ENCODE peak calls at places on chromosomes 16 and 17, in nine cellular contexts. O, T, K, W, R, A, B, M and Z are unnamed samples.
A peak's percentile ranks its signal among the peaks of the same experiment; 100 is the strongest.

GRCh38 chr17:46742539-46743270 is 75.8 kb downstream of the WNT3 start:
- DNase-seq in O (peak; percentile 78), T (peak; percentile 52), K (no peak), W (no peak), R (peak; percentile 57), A (no peak), B (peak; percentile 83), M (peak; percentile 82), Z (no peak)

GRCh38 chr17:40695874-40696472 is 7.6 kb downstream of the KRT24 start:
- DNase-seq in O (no peak), T (no peak), K (no peak), W (no peak), R (no peak), A (no peak), B (no peak), M (no peak), Z (no peak)

GRCh38 chr16:86495357-86495701 is 15.0 kb upstream of the FOXF1 start:
- DNase-seq in O (no peak), T (no peak), K (no peak), W (no peak), R (no peak), A (no peak), B (no peak), M (no peak), Z (no peak)

GRCh38 chr17:82386256-82386831 is 14.8 kb downstream of the UTS2R start:
- DNase-seq in O (no peak), T (no peak), K (no peak), W (no peak), R (no peak), A (no peak), B (no peak), M (no peak), Z (no peak)

GRCh38 chr16:88469615-88470395 is 16.7 kb downstream of the ZFPM1 start:
- DNase-seq in O (no peak), T (no peak), K (no peak), W (no peak), R (no peak), A (no peak), B (no peak), M (no peak), Z (no peak)

GRCh38 chr17:73401911-73402310 is 90.1 kb upstream of the CDC42EP4 start:
- DNase-seq in O (peak; percentile 86), T (no peak), K (no peak), W (peak; percentile 51), R (no peak), A (peak; percentile 28), B (peak; percentile 62), M (no peak), Z (no peak)

GRCh38 chr17:59427425-59427921 is 96.0 kb downstream of the YPEL2 start:
- DNase-seq in O (peak; percentile 71), T (no peak), K (no peak), W (no peak), R (no peak), A (no peak), B (peak; percentile 68), M (peak; percentile 90), Z (no peak)

GRCh38 chr17:50692448-50693040 is 15.2 kb downstream of the ANKRD40 start:
- DNase-seq in O (no peak), T (no peak), K (no peak), W (no peak), R (no peak), A (no peak), B (no peak), M (no peak), Z (no peak)

GRCh38 chr17:18008496-18009268 is 30.3 kb downstream of the ATPAF2 start:
- DNase-seq in O (peak; percentile 38), T (no peak), K (no peak), W (no peak), R (no peak), A (no peak), B (no peak), M (peak; percentile 82), Z (no peak)

GRCh38 chr17:49861150-49861884 is 13.4 kb upstream of the TAC4 start:
- DNase-seq in O (peak; percentile 19), T (no peak), K (peak; percentile 14), W (peak; percentile 48), R (no peak), A (peak; percentile 78), B (peak; percentile 72), M (peak; percentile 31), Z (no peak)

GRCh38 chr17:68131456-68131855 is 95.9 kb downstream of the KPNA2 start:
- DNase-seq in O (no peak), T (no peak), K (no peak), W (no peak), R (no peak), A (no peak), B (no peak), M (no peak), Z (no peak)

GRCh38 chr17:37717627-37718382 is 27.1 kb downstream of the HNF1B start:
- DNase-seq in O (no peak), T (no peak), K (no peak), W (no peak), R (no peak), A (no peak), B (peak; percentile 29), M (peak; percentile 67), Z (no peak)

GRCh38 chr17:62781356-62781755 is 26.8 kb downstream of the MARCHF10 start:
- DNase-seq in O (no peak), T (no peak), K (no peak), W (no peak), R (no peak), A (no peak), B (peak; percentile 73), M (peak; percentile 90), Z (no peak)

GRCh38 chr16:87741700-87742415 is 23.9 kb downstream of the KLHDC4 start:
- DNase-seq in O (no peak), T (no peak), K (no peak), W (no peak), R (no peak), A (no peak), B (no peak), M (no peak), Z (no peak)

GRCh38 chr16:12010388-12011251 is 34.1 kb downstream of the SNX29 start:
- DNase-seq in O (no peak), T (no peak), K (no peak), W (no peak), R (no peak), A (no peak), B (peak; percentile 43), M (peak; percentile 64), Z (no peak)

GRCh38 chr16:31298958-31299357 is 39.2 kb downstream of the ITGAM start:
- DNase-seq in O (no peak), T (no peak), K (no peak), W (no peak), R (no peak), A (no peak), B (peak; percentile 4), M (no peak), Z (no peak)
- TF ChIP-seq CTCF in O (no peak), T (peak; percentile 20), K (no peak), W (no peak), R (peak; percentile 32), A (peak; percentile 16), B (no peak), M (no peak), Z (peak; percentile 27)

DNA sequence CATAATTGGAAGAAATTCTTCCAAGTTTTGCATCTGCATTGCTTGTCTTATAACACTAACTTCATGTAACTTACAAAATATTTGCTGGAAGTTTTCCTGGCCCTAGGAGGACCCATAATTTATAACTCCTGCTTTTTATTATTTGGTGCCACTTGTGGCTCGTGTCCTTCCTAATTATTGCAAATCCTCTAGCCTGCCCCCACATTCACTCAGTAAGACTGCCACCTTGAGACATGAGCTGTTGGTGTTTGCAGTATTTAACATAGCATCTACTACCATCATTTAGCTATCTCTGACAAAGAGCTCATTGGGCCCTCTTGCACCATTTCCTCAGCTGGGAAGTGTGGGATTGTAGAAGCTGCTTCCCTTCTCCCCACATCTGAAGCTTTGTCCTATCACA is 49.5 kb downstream of the FTO start:
- DNase-seq in O (no peak), T (no peak), K (no peak), W (no peak), R (no peak), A (no peak), B (no peak), M (peak; percentile 87), Z (no peak)
- TF ChIP-seq CTCF in O (no peak), T (no peak), K (no peak), W (no peak), R (peak; percentile 4), A (no peak), B (no peak), M (peak; percentile 39), Z (no peak)

DNA sequence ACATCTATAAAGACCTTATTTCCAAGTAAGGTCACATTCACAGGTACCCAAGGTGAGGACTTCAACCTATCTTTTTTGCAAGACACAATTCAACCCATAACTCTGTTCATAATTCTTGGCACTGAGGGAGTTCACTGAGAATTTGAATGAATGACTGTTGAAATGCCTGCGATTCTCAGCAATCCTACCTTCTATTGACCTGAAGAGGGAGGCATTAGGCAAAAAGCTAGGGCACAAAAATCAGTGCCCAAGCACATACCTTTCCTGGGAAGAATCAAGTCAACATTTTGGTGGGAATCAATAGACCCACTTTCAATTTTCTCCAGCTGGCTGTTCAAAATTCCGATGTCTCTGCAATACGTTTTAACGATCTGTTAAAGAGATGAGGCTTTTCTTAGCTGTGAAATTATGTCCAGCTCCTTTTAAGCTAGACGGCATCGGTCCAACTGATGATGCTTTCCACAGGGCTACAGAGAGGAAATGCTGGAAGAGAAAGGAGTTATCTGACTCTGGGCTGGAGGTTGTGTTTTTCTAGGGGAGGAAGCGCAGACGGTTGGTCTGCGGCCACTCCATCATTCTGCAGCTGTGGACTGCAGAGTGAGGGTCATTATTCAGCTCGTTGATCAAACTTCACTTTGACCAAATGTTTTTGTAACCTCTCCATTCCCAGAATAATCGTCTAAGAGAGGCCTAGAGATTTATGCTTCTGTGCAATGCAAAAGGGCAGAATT is 25.1 kb downstream of the BCO1 start:
- DNase-seq in O (no peak), T (no peak), K (no peak), W (no peak), R (no peak), A (no peak), B (peak; percentile 78), M (no peak), Z (no peak)
- TF ChIP-seq CTCF in O (peak; percentile 32), T (peak; percentile 25), K (no peak), W (no peak), R (no peak), A (no peak), B (peak; percentile 22), M (peak; percentile 12), Z (no peak)

DNA sequence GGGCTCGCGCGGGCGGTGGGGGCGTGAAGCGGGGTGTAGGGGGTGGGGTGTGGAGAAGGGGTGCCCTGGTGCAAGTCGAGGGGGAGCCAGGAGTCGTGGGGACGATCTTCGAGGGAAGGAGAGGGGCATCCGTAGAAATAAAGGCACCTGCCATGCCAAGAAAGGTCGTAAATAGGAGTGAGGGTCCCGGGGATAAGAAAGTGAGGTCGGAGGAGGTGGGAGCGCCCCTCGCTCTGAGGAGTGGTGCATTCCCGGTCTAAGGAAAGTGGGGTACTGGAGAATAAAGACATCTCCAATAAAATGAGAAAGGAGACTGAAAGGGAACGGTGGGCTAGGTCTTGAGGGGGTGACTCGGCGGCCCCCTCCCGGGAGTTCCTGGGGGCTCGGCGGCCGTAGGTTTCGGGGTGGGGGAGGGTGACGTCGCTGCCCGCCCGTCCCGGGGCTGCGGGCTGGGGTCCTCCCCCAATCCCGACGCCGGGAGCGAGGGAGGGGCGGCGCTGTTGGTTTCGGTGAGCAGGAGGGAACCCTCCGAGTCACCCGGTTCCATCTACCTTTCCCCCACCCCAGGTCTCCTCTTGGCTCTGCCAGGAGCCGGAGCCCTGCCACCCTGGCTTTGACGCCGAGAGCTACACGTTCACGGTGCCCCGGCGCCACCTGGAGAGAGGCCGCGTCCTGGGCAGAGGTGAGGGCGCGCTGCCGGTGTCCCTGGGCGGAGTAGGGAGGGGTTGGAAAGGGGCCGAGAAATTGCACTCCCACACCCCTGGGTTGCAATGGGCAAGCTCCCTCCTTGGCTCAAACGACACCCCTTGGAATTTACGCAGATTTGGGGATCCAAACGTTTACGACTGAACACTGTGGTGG is 868 bp downstream of the CDH1 start:
- DNase-seq in O (no peak), T (no peak), K (no peak), W (no peak), R (no peak), A (peak; percentile 23), B (no peak), M (no peak), Z (no peak)
- TF ChIP-seq CTCF in O (no peak), T (no peak), K (no peak), W (no peak), R (peak; percentile 54), A (no peak), B (no peak), M (no peak), Z (no peak)